ENCODE peak calls at places on chromosome 10, in four cellular contexts. One of them, this sample, is unnamed. For H3K4me1, the result is how much of the 10 kb centered on the place peaks cover.

GRCh38 chr10:58299580-58299979 is 30.6 kb downstream of the CISD1 start:
- DNase-seq in PC-3: peak
- DNase-seq in cardiac muscle cell: peak
- DNase-seq in left lung: no peak
- DNase-seq in this sample: peak

GRCh38 chr10:132551093-132551807 is 13.7 kb downstream of the INPP5A start:
- DNase-seq in left lung: peak
- DNase-seq in cardiac muscle cell: no peak
- DNase-seq in PC-3: no peak
- DNase-seq in this sample: peak

GRCh38 chr10:42690449-42691360 is 52.3 kb upstream of the ZNF33B start:
- DNase-seq in left lung: no peak
- DNase-seq in cardiac muscle cell: no peak
- DNase-seq in PC-3: peak
- DNase-seq in this sample: no peak

GRCh38 chr10:73802276-73802991 is 9.0 kb downstream of the NDST2 start:
- DNase-seq in left lung: no peak
- DNase-seq in PC-3: peak
- DNase-seq in cardiac muscle cell: no peak
- DNase-seq in this sample: no peak

GRCh38 chr10:113995201-113995600 is 48.5 kb upstream of the ADRB1 start:
- DNase-seq in PC-3: no peak
- DNase-seq in cardiac muscle cell: no peak
- DNase-seq in left lung: no peak
- DNase-seq in this sample: no peak

GRCh38 chr10:74199315-74199714 is 48.3 kb downstream of the ADK start:
- DNase-seq in PC-3: no peak
- DNase-seq in left lung: no peak
- DNase-seq in cardiac muscle cell: no peak
- DNase-seq in this sample: no peak

GRCh38 chr10:103620891-103621777 is 127.6 kb downstream of the NEURL1 start:
- DNase-seq in left lung: peak
- DNase-seq in PC-3: no peak
- DNase-seq in cardiac muscle cell: no peak
- DNase-seq in this sample: no peak

GRCh38 chr10:132628966-132629900 is 91.6 kb downstream of the INPP5A start:
- DNase-seq in cardiac muscle cell: no peak
- DNase-seq in PC-3: no peak
- DNase-seq in left lung: peak
- DNase-seq in this sample: no peak

GRCh38 chr10:70566515-70567290 is 35.8 kb downstream of the PRF1 start:
- DNase-seq in PC-3: no peak
- DNase-seq in cardiac muscle cell: no peak
- DNase-seq in left lung: no peak
- DNase-seq in this sample: no peak

GRCh38 chr10:52653221-52653501 is 119.4 kb downstream of the MBL2 start:
- DNase-seq in PC-3: no peak
- DNase-seq in cardiac muscle cell: no peak
- DNase-seq in left lung: no peak
- DNase-seq in this sample: no peak

GRCh38 chr10:98624963-98625362 is 178.2 kb upstream of the HPS1 start:
- DNase-seq in left lung: no peak
- DNase-seq in cardiac muscle cell: no peak
- DNase-seq in PC-3: no peak
- DNase-seq in this sample: no peak

GRCh38 chr10:118563373-118563890 is 32.0 kb downstream of the PRLHR start:
- DNase-seq in PC-3: no peak
- DNase-seq in left lung: no peak
- DNase-seq in cardiac muscle cell: no peak
- DNase-seq in this sample: no peak

GRCh38 chr10:1745794-1746456 is 8.6 kb upstream of the ADARB2 start:
- DNase-seq in PC-3: no peak
- DNase-seq in left lung: no peak
- DNase-seq in cardiac muscle cell: no peak
- DNase-seq in this sample: no peak

GRCh38 chr10:103986360-103986759 is 19.4 kb downstream of the SLK start:
- DNase-seq in PC-3: no peak
- DNase-seq in left lung: no peak
- DNase-seq in cardiac muscle cell: no peak
- DNase-seq in this sample: no peak

GRCh38 chr10:87053577-87054181 is 33.6 kb downstream of the FAM25A start:
- DNase-seq in left lung: no peak
- DNase-seq in PC-3: no peak
- DNase-seq in cardiac muscle cell: no peak
- DNase-seq in this sample: no peak

GRCh38 chr10:36612436-36612835 is 513.0 kb upstream of the ANKRD30A start:
- DNase-seq in left lung: no peak
- DNase-seq in cardiac muscle cell: no peak
- DNase-seq in PC-3: peak
- DNase-seq in this sample: no peak

GRCh38 chr10:72310636-72311035 is 36.9 kb downstream of the DDIT4 start:
- DNase-seq in PC-3: no peak
- DNase-seq in cardiac muscle cell: no peak
- DNase-seq in left lung: no peak
- DNase-seq in this sample: no peak

GRCh38 chr10:32790483-32790882 is 167.5 kb downstream of the ITGB1 start:
- DNase-seq in left lung: no peak
- DNase-seq in PC-3: no peak
- DNase-seq in cardiac muscle cell: peak
- DNase-seq in this sample: no peak

DNA sequence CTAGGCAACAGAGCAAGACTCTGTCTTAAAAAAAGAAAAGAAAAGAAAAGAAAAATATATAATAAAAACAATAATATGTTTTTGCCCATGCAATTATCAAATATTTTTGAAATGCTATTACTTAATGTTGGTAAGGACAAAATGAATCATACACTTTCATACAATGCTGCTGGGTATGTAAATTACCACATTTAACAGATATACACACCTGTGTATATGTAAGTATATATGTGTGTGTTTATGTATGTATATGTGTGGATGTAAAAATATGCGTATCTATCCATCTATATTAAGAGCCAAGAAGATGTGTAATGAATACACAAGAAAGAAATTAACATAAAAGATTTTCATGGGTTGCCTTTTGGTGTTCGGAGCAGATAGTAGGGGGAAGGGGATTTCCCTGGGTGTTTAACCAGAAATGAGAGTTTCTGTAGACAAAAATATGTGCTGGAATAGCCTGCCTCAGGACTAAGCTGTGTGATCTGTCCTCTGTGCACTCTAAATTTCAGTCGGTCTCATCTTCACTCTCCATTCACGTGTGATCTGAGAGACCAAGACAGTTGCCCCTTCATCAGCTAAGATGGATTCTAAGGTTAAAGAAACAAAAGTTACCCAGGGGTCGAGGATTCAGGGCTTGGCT is 61.2 kb downstream of the PRKCQ start:
- DNase-seq in left lung: no peak
- DNase-seq in cardiac muscle cell: no peak
- DNase-seq in PC-3: no peak
- DNase-seq in this sample: no peak
- H3K4me1 ChIP-seq in left lung: under half
- H3K4me1 ChIP-seq in cardiac muscle cell: under half
- H3K4me1 ChIP-seq in PC-3: under half
- H3K4me1 ChIP-seq in this sample: under half

GRCh38 chr10:46555366-46555712 is 1.1 kb downstream of the GPRIN2 start:
- DNase-seq in left lung: no peak
- DNase-seq in cardiac muscle cell: no peak
- DNase-seq in PC-3: no peak
- DNase-seq in this sample: no peak
- H3K4me3 ChIP-seq in left lung: peak
- H3K4me3 ChIP-seq in cardiac muscle cell: no peak
- H3K4me3 ChIP-seq in PC-3: no peak
- H3K4me3 ChIP-seq in this sample: no peak

DNA sequence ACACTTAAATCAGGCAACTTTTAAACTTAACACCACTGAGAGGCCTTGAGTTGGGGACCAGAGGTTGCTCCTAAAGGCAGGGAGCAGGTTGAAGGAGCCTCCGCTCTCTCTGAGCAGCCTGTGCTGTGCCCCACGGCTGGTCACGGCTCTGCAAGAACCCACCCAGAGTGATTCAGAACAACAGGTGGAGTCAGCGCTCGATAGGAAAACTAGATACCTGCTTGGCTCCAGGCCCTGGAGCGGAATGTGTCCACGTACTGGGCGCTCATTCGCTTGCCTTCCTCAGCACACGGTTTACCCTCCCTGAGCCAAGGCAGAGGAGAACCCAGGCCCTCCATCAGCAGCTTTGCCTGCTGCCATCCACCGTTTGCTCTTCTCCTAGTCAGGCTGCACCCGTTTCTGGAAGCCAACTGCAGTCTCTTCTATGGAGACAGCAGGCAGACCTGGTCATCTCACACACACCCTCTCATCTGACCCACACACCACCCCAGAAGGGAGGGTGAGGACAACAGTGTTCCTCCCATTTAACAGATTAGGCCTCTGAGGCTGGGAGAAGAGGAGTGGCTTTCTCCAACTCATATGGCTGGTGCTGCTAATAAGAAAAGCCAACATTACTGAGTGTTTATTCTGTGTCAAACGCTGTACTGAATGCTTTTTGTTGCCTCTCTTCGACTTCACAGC is 37.6 kb upstream of the PDCD4 start:
- DNase-seq in cardiac muscle cell: no peak
- DNase-seq in left lung: no peak
- DNase-seq in PC-3: no peak
- DNase-seq in this sample: no peak
- H3K27ac ChIP-seq in cardiac muscle cell: peak
- H3K27ac ChIP-seq in left lung: no peak
- H3K27ac ChIP-seq in PC-3: no peak
- H3K27ac ChIP-seq in this sample: peak

GRCh38 chr10:88386878-88387773 is 196.0 kb downstream of the RNLS start:
- DNase-seq in cardiac muscle cell: peak
- DNase-seq in PC-3: no peak
- DNase-seq in left lung: no peak
- DNase-seq in this sample: no peak
- H3K4me1 ChIP-seq in cardiac muscle cell: under half
- H3K4me1 ChIP-seq in PC-3: under half
- H3K4me1 ChIP-seq in left lung: under half
- H3K4me1 ChIP-seq in this sample: under half

DNA sequence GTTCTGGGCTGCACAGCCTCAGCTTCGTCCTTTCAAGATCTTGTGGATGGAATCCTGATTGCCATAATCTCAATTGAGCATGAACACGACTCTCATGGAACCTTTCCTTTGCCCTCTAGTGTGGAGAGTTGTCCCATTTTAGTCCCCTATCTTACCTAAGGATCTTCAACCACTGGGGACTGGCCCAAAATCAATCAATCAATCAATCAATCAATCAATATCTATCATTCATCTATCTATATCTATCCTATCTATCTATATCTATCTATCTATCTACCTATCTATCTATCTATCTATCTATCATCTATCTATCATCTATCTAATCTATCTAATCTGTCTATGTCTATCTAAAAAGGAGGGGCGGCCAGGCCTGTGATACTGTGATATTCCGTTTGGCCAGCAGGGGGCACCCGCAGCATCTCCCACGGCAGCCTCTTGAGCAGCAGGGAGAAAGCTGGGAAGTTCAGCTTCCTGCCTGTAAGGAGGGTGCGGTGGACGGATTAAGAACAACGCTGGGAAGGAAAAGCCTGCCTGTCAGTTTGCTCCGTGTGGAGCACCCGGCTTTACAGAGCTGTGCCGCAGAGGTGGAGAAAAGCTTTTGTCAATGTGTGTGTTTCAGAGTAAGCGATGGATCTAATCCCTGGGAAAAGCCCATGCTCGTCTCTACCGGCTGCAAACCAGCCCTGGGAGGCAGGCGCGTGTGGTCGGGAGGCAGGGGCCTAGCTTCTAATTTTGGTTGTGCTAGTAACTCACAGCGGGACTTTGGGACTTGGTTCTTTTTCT is 124.9 kb downstream of the SH2D4B start:
- DNase-seq in left lung: peak
- DNase-seq in PC-3: peak
- DNase-seq in cardiac muscle cell: peak
- DNase-seq in this sample: peak
- H3K4me3 ChIP-seq in left lung: peak
- H3K4me3 ChIP-seq in PC-3: peak
- H3K4me3 ChIP-seq in cardiac muscle cell: peak
- H3K4me3 ChIP-seq in this sample: no peak

GRCh38 chr10:95414844-95415545 is 124.2 kb upstream of the PDLIM1 start:
- DNase-seq in PC-3: no peak
- DNase-seq in left lung: no peak
- DNase-seq in cardiac muscle cell: no peak
- DNase-seq in this sample: no peak
- H3K27ac ChIP-seq in PC-3: no peak
- H3K27ac ChIP-seq in left lung: no peak
- H3K27ac ChIP-seq in cardiac muscle cell: no peak
- H3K27ac ChIP-seq in this sample: no peak

GRCh38 chr10:683448-684071 is 5.9 kb downstream of the DIP2C start:
- DNase-seq in left lung: peak
- DNase-seq in cardiac muscle cell: peak
- DNase-seq in PC-3: peak
- DNase-seq in this sample: no peak
- H3K4me1 ChIP-seq in left lung: under half
- H3K4me1 ChIP-seq in cardiac muscle cell: under half
- H3K4me1 ChIP-seq in PC-3: under half
- H3K4me1 ChIP-seq in this sample: under half

GRCh38 chr10:124389613-124390361 is 28.9 kb downstream of the OAT start:
- DNase-seq in PC-3: no peak
- DNase-seq in left lung: no peak
- DNase-seq in cardiac muscle cell: no peak
- DNase-seq in this sample: no peak
- H3K4me3 ChIP-seq in PC-3: peak
- H3K4me3 ChIP-seq in left lung: no peak
- H3K4me3 ChIP-seq in cardiac muscle cell: no peak
- H3K4me3 ChIP-seq in this sample: no peak

GRCh38 chr10:62040896-62041295 is 139.4 kb downstream of the ARID5B start:
- DNase-seq in PC-3: no peak
- DNase-seq in left lung: no peak
- DNase-seq in cardiac muscle cell: no peak
- DNase-seq in this sample: no peak
- H3K27ac ChIP-seq in PC-3: no peak
- H3K27ac ChIP-seq in left lung: no peak
- H3K27ac ChIP-seq in cardiac muscle cell: no peak
- H3K27ac ChIP-seq in this sample: no peak

This sample was measured in naive thymus-derived CD4-positive, alpha-beta T cell.